ENCODE peak calls at places on chromosomes 2 and 18, in nine cellular contexts. One of them, this sample, is unnamed.

GRCh38 chr2:26072925-26073768 is 39.3 kb downstream of the RAB10 start:
- DNase-seq in bronchial epithelial cell: no peak
- DNase-seq in stimulated activated CD4-positive, alpha-beta T cell treated with anti-CD3 and anti-CD28 coated beads, Interleukin-4, amount 100 ng/mL, for 24 hours: no peak
- DNase-seq in tibial nerve: no peak
- DNase-seq in Karpas-422: no peak
- DNase-seq in activated T-cell treated with anti-CD3 and anti-CD28 coated beads for 24 hours: no peak
- DNase-seq in right lobe of liver: no peak
- DNase-seq in activated CD8-positive, alpha-beta memory T cell treated with anti-CD3 and anti-CD28 coated beads for 1 hour: no peak
- DNase-seq in stimulated activated CD8-positive, alpha-beta memory T cell treated with anti-CD3 and anti-CD28 coated beads, Interleukin-7, amount 100 ng/mL, for 4 hours: no peak
- DNase-seq in this sample: no peak

GRCh38 chr2:231604101-231604684 is 11.5 kb downstream of the TEX44 start:
- DNase-seq in stimulated activated CD4-positive, alpha-beta T cell treated with anti-CD3 and anti-CD28 coated beads, Interleukin-4, amount 100 ng/mL, for 24 hours: no peak
- DNase-seq in tibial nerve: peak
- DNase-seq in bronchial epithelial cell: no peak
- DNase-seq in stimulated activated CD8-positive, alpha-beta memory T cell treated with anti-CD3 and anti-CD28 coated beads, Interleukin-7, amount 100 ng/mL, for 4 hours: no peak
- DNase-seq in Karpas-422: peak
- DNase-seq in activated T-cell treated with anti-CD3 and anti-CD28 coated beads for 24 hours: peak
- DNase-seq in right lobe of liver: peak
- DNase-seq in activated CD8-positive, alpha-beta memory T cell treated with anti-CD3 and anti-CD28 coated beads for 1 hour: peak
- DNase-seq in this sample: peak

GRCh38 chr2:240234503-240234951 is 94.1 kb upstream of the OTOS start:
- DNase-seq in tibial nerve: no peak
- DNase-seq in activated T-cell treated with anti-CD3 and anti-CD28 coated beads for 24 hours: no peak
- DNase-seq in activated CD8-positive, alpha-beta memory T cell treated with anti-CD3 and anti-CD28 coated beads for 1 hour: no peak
- DNase-seq in bronchial epithelial cell: no peak
- DNase-seq in Karpas-422: no peak
- DNase-seq in stimulated activated CD4-positive, alpha-beta T cell treated with anti-CD3 and anti-CD28 coated beads, Interleukin-4, amount 100 ng/mL, for 24 hours: no peak
- DNase-seq in stimulated activated CD8-positive, alpha-beta memory T cell treated with anti-CD3 and anti-CD28 coated beads, Interleukin-7, amount 100 ng/mL, for 4 hours: no peak
- DNase-seq in right lobe of liver: no peak
- DNase-seq in this sample: no peak

GRCh38 chr2:74502147-74502719 is 2.8 kb upstream of the LBX2 start:
- DNase-seq in stimulated activated CD8-positive, alpha-beta memory T cell treated with anti-CD3 and anti-CD28 coated beads, Interleukin-7, amount 100 ng/mL, for 4 hours: no peak
- DNase-seq in right lobe of liver: peak
- DNase-seq in activated T-cell treated with anti-CD3 and anti-CD28 coated beads for 24 hours: no peak
- DNase-seq in Karpas-422: no peak
- DNase-seq in activated CD8-positive, alpha-beta memory T cell treated with anti-CD3 and anti-CD28 coated beads for 1 hour: no peak
- DNase-seq in bronchial epithelial cell: no peak
- DNase-seq in stimulated activated CD4-positive, alpha-beta T cell treated with anti-CD3 and anti-CD28 coated beads, Interleukin-4, amount 100 ng/mL, for 24 hours: no peak
- DNase-seq in tibial nerve: no peak
- DNase-seq in this sample: peak

GRCh38 chr2:235852528-235852920 is 315.7 kb downstream of the GBX2 start:
- DNase-seq in Karpas-422: no peak
- DNase-seq in activated T-cell treated with anti-CD3 and anti-CD28 coated beads for 24 hours: no peak
- DNase-seq in stimulated activated CD4-positive, alpha-beta T cell treated with anti-CD3 and anti-CD28 coated beads, Interleukin-4, amount 100 ng/mL, for 24 hours: no peak
- DNase-seq in bronchial epithelial cell: no peak
- DNase-seq in activated CD8-positive, alpha-beta memory T cell treated with anti-CD3 and anti-CD28 coated beads for 1 hour: no peak
- DNase-seq in tibial nerve: no peak
- DNase-seq in stimulated activated CD8-positive, alpha-beta memory T cell treated with anti-CD3 and anti-CD28 coated beads, Interleukin-7, amount 100 ng/mL, for 4 hours: no peak
- DNase-seq in right lobe of liver: no peak
- DNase-seq in this sample: no peak

GRCh38 chr2:212032032-212032431 is 506.6 kb downstream of the ERBB4 start:
- DNase-seq in tibial nerve: no peak
- DNase-seq in right lobe of liver: no peak
- DNase-seq in activated CD8-positive, alpha-beta memory T cell treated with anti-CD3 and anti-CD28 coated beads for 1 hour: no peak
- DNase-seq in bronchial epithelial cell: peak
- DNase-seq in stimulated activated CD4-positive, alpha-beta T cell treated with anti-CD3 and anti-CD28 coated beads, Interleukin-4, amount 100 ng/mL, for 24 hours: no peak
- DNase-seq in Karpas-422: no peak
- DNase-seq in stimulated activated CD8-positive, alpha-beta memory T cell treated with anti-CD3 and anti-CD28 coated beads, Interleukin-7, amount 100 ng/mL, for 4 hours: no peak
- DNase-seq in activated T-cell treated with anti-CD3 and anti-CD28 coated beads for 24 hours: no peak
- DNase-seq in this sample: no peak

GRCh38 chr2:122423934-122424333 is 668.5 kb downstream of the TSN start:
- DNase-seq in activated T-cell treated with anti-CD3 and anti-CD28 coated beads for 24 hours: no peak
- DNase-seq in activated CD8-positive, alpha-beta memory T cell treated with anti-CD3 and anti-CD28 coated beads for 1 hour: no peak
- DNase-seq in stimulated activated CD8-positive, alpha-beta memory T cell treated with anti-CD3 and anti-CD28 coated beads, Interleukin-7, amount 100 ng/mL, for 4 hours: no peak
- DNase-seq in right lobe of liver: no peak
- DNase-seq in Karpas-422: no peak
- DNase-seq in tibial nerve: no peak
- DNase-seq in stimulated activated CD4-positive, alpha-beta T cell treated with anti-CD3 and anti-CD28 coated beads, Interleukin-4, amount 100 ng/mL, for 24 hours: no peak
- DNase-seq in bronchial epithelial cell: no peak
- DNase-seq in this sample: peak

GRCh38 chr2:47639469-47639868 is 143.5 kb upstream of the MSH6 start:
- DNase-seq in activated CD8-positive, alpha-beta memory T cell treated with anti-CD3 and anti-CD28 coated beads for 1 hour: no peak
- DNase-seq in stimulated activated CD4-positive, alpha-beta T cell treated with anti-CD3 and anti-CD28 coated beads, Interleukin-4, amount 100 ng/mL, for 24 hours: no peak
- DNase-seq in right lobe of liver: no peak
- DNase-seq in tibial nerve: no peak
- DNase-seq in stimulated activated CD8-positive, alpha-beta memory T cell treated with anti-CD3 and anti-CD28 coated beads, Interleukin-7, amount 100 ng/mL, for 4 hours: no peak
- DNase-seq in Karpas-422: no peak
- DNase-seq in bronchial epithelial cell: peak
- DNase-seq in activated T-cell treated with anti-CD3 and anti-CD28 coated beads for 24 hours: no peak
- DNase-seq in this sample: no peak

GRCh38 chr2:88590998-88591613 is 36.2 kb downstream of the EIF2AK3 start:
- DNase-seq in stimulated activated CD4-positive, alpha-beta T cell treated with anti-CD3 and anti-CD28 coated beads, Interleukin-4, amount 100 ng/mL, for 24 hours: peak
- DNase-seq in activated T-cell treated with anti-CD3 and anti-CD28 coated beads for 24 hours: peak
- DNase-seq in tibial nerve: no peak
- DNase-seq in activated CD8-positive, alpha-beta memory T cell treated with anti-CD3 and anti-CD28 coated beads for 1 hour: no peak
- DNase-seq in bronchial epithelial cell: peak
- DNase-seq in stimulated activated CD8-positive, alpha-beta memory T cell treated with anti-CD3 and anti-CD28 coated beads, Interleukin-7, amount 100 ng/mL, for 4 hours: no peak
- DNase-seq in right lobe of liver: no peak
- DNase-seq in Karpas-422: peak
- DNase-seq in this sample: peak

GRCh38 chr18:76422838-76423237 is 72.2 kb downstream of the ZNF516 start:
- DNase-seq in stimulated activated CD8-positive, alpha-beta memory T cell treated with anti-CD3 and anti-CD28 coated beads, Interleukin-7, amount 100 ng/mL, for 4 hours: no peak
- DNase-seq in tibial nerve: no peak
- DNase-seq in stimulated activated CD4-positive, alpha-beta T cell treated with anti-CD3 and anti-CD28 coated beads, Interleukin-4, amount 100 ng/mL, for 24 hours: no peak
- DNase-seq in bronchial epithelial cell: no peak
- DNase-seq in activated T-cell treated with anti-CD3 and anti-CD28 coated beads for 24 hours: no peak
- DNase-seq in activated CD8-positive, alpha-beta memory T cell treated with anti-CD3 and anti-CD28 coated beads for 1 hour: no peak
- DNase-seq in Karpas-422: no peak
- DNase-seq in right lobe of liver: no peak
- DNase-seq in this sample: no peak

GRCh38 chr2:222733846-222734689 is 62.6 kb downstream of the MOGAT1 start:
- DNase-seq in activated T-cell treated with anti-CD3 and anti-CD28 coated beads for 24 hours: no peak
- DNase-seq in stimulated activated CD4-positive, alpha-beta T cell treated with anti-CD3 and anti-CD28 coated beads, Interleukin-4, amount 100 ng/mL, for 24 hours: no peak
- DNase-seq in stimulated activated CD8-positive, alpha-beta memory T cell treated with anti-CD3 and anti-CD28 coated beads, Interleukin-7, amount 100 ng/mL, for 4 hours: no peak
- DNase-seq in tibial nerve: peak
- DNase-seq in activated CD8-positive, alpha-beta memory T cell treated with anti-CD3 and anti-CD28 coated beads for 1 hour: no peak
- DNase-seq in Karpas-422: no peak
- DNase-seq in bronchial epithelial cell: no peak
- DNase-seq in right lobe of liver: no peak
- DNase-seq in this sample: no peak

GRCh38 chr2:225334524-225334923 is 65.0 kb upstream of the NYAP2 start:
- DNase-seq in stimulated activated CD4-positive, alpha-beta T cell treated with anti-CD3 and anti-CD28 coated beads, Interleukin-4, amount 100 ng/mL, for 24 hours: no peak
- DNase-seq in tibial nerve: no peak
- DNase-seq in Karpas-422: no peak
- DNase-seq in bronchial epithelial cell: no peak
- DNase-seq in stimulated activated CD8-positive, alpha-beta memory T cell treated with anti-CD3 and anti-CD28 coated beads, Interleukin-7, amount 100 ng/mL, for 4 hours: no peak
- DNase-seq in activated T-cell treated with anti-CD3 and anti-CD28 coated beads for 24 hours: no peak
- DNase-seq in activated CD8-positive, alpha-beta memory T cell treated with anti-CD3 and anti-CD28 coated beads for 1 hour: no peak
- DNase-seq in right lobe of liver: no peak
- DNase-seq in this sample: peak

GRCh38 chr2:239116456-239117246 is 268.8 kb downstream of the TWIST2 start:
- DNase-seq in stimulated activated CD4-positive, alpha-beta T cell treated with anti-CD3 and anti-CD28 coated beads, Interleukin-4, amount 100 ng/mL, for 24 hours: no peak
- DNase-seq in tibial nerve: no peak
- DNase-seq in activated T-cell treated with anti-CD3 and anti-CD28 coated beads for 24 hours: no peak
- DNase-seq in bronchial epithelial cell: peak
- DNase-seq in Karpas-422: no peak
- DNase-seq in activated CD8-positive, alpha-beta memory T cell treated with anti-CD3 and anti-CD28 coated beads for 1 hour: no peak
- DNase-seq in right lobe of liver: no peak
- DNase-seq in stimulated activated CD8-positive, alpha-beta memory T cell treated with anti-CD3 and anti-CD28 coated beads, Interleukin-7, amount 100 ng/mL, for 4 hours: no peak
- DNase-seq in this sample: no peak

GRCh38 chr2:190065839-190066238 is 3.3 kb upstream of the MSTN start:
- DNase-seq in activated CD8-positive, alpha-beta memory T cell treated with anti-CD3 and anti-CD28 coated beads for 1 hour: no peak
- DNase-seq in tibial nerve: no peak
- DNase-seq in stimulated activated CD4-positive, alpha-beta T cell treated with anti-CD3 and anti-CD28 coated beads, Interleukin-4, amount 100 ng/mL, for 24 hours: no peak
- DNase-seq in stimulated activated CD8-positive, alpha-beta memory T cell treated with anti-CD3 and anti-CD28 coated beads, Interleukin-7, amount 100 ng/mL, for 4 hours: no peak
- DNase-seq in activated T-cell treated with anti-CD3 and anti-CD28 coated beads for 24 hours: no peak
- DNase-seq in bronchial epithelial cell: no peak
- DNase-seq in Karpas-422: no peak
- DNase-seq in right lobe of liver: no peak
- DNase-seq in this sample: no peak

GRCh38 chr2:172270278-172271079 is 156.9 kb upstream of the ITGA6 start:
- DNase-seq in Karpas-422: no peak
- DNase-seq in bronchial epithelial cell: no peak
- DNase-seq in tibial nerve: no peak
- DNase-seq in activated T-cell treated with anti-CD3 and anti-CD28 coated beads for 24 hours: no peak
- DNase-seq in stimulated activated CD4-positive, alpha-beta T cell treated with anti-CD3 and anti-CD28 coated beads, Interleukin-4, amount 100 ng/mL, for 24 hours: no peak
- DNase-seq in stimulated activated CD8-positive, alpha-beta memory T cell treated with anti-CD3 and anti-CD28 coated beads, Interleukin-7, amount 100 ng/mL, for 4 hours: no peak
- DNase-seq in right lobe of liver: no peak
- DNase-seq in activated CD8-positive, alpha-beta memory T cell treated with anti-CD3 and anti-CD28 coated beads for 1 hour: no peak
- DNase-seq in this sample: peak

GRCh38 chr2:82875891-82876290 is 1583.2 kb downstream of the SUCLG1 start:
- DNase-seq in stimulated activated CD4-positive, alpha-beta T cell treated with anti-CD3 and anti-CD28 coated beads, Interleukin-4, amount 100 ng/mL, for 24 hours: no peak
- DNase-seq in right lobe of liver: no peak
- DNase-seq in activated CD8-positive, alpha-beta memory T cell treated with anti-CD3 and anti-CD28 coated beads for 1 hour: no peak
- DNase-seq in bronchial epithelial cell: no peak
- DNase-seq in tibial nerve: no peak
- DNase-seq in Karpas-422: no peak
- DNase-seq in activated T-cell treated with anti-CD3 and anti-CD28 coated beads for 24 hours: no peak
- DNase-seq in stimulated activated CD8-positive, alpha-beta memory T cell treated with anti-CD3 and anti-CD28 coated beads, Interleukin-7, amount 100 ng/mL, for 4 hours: no peak
- DNase-seq in this sample: no peak

This sample was measured in DMS53.